ENCODE peak calls at places on chromosomes 13 and 19, in six cellular contexts. Q is tibial nerve, P is HL-60, B is stomach, V is suprapubic skin, X is mammary epithelial cell. K is an unnamed sample.
A peak's percentile ranks its signal among the peaks of the same experiment; 100 is the strongest.

GRCh38 chr13:74068471-74068870 is 65.7 kb downstream of the KLF12 start:
- DNase-seq in Q (no peak), P (no peak), B (no peak), V (no peak), X (no peak), K (no peak)

GRCh38 chr19:48966541-48967345 is 1.6 kb downstream of the FTL start:
- DNase-seq in Q (no peak), P (no peak), B (no peak), V (no peak), X (no peak), K (no peak)

GRCh38 chr19:3899531-3900294 is 19.2 kb downstream of the ATCAY start:
- DNase-seq in Q (peak; percentile 5), P (no peak), B (no peak), V (no peak), X (no peak), K (no peak)

GRCh38 chr13:21517576-21517975 is 58.5 kb upstream of the ZDHHC20 start:
- DNase-seq in Q (no peak), P (no peak), B (no peak), V (no peak), X (no peak), K (no peak)

GRCh38 chr13:110634558-110634957 is 19.2 kb downstream of the NAXD start:
- DNase-seq in Q (no peak), P (no peak), B (no peak), V (peak; percentile 64), X (no peak), K (no peak)

GRCh38 chr13:108115739-108116138 is 99.6 kb downstream of the LIG4 start:
- DNase-seq in Q (no peak), P (no peak), B (no peak), V (no peak), X (no peak), K (no peak)

GRCh38 chr19:36688058-36688457 is 646 bp downstream of the ZNF567 start:
- DNase-seq in Q (no peak), P (no peak), B (no peak), V (no peak), X (no peak), K (no peak)

GRCh38 chr19:33324628-33325027 is 22.3 kb upstream of the CEBPA start:
- DNase-seq in Q (no peak), P (no peak), B (no peak), V (no peak), X (no peak), K (no peak)

GRCh38 chr13:52851153-52851962 is 2.9 kb upstream of the PCDH8 start:
- DNase-seq in Q (peak; percentile 23), P (no peak), B (peak; percentile 32), V (no peak), X (no peak), K (no peak)

GRCh38 chr19:50341091-50341564 is 12.0 kb upstream of the KCNC3 start:
- DNase-seq in Q (no peak), P (peak; percentile 79), B (no peak), V (no peak), X (no peak), K (no peak)

GRCh38 chr13:42925626-42926025 is 66.4 kb downstream of the EPSTI1 start:
- DNase-seq in Q (no peak), P (no peak), B (no peak), V (no peak), X (no peak), K (no peak)

GRCh38 chr19:1871630-1872029 is 8.3 kb upstream of the KLF16 start:
- DNase-seq in Q (no peak), P (no peak), B (no peak), V (no peak), X (no peak), K (no peak)

GRCh38 chr19:1874554-1875185 is 10.6 kb downstream of the ABHD17A start:
- DNase-seq in Q (no peak), P (peak; percentile 31), B (no peak), V (no peak), X (no peak), K (no peak)

GRCh38 chr19:1873524-1874473 is 10.4 kb upstream of the KLF16 start:
- DNase-seq in Q (no peak), P (peak; percentile 63), B (peak; percentile 77), V (no peak), X (no peak), K (no peak)

GRCh38 chr19:1871140-1871597 is 7.8 kb upstream of the KLF16 start:
- DNase-seq in Q (no peak), P (no peak), B (no peak), V (no peak), X (no peak), K (no peak)

DNA sequence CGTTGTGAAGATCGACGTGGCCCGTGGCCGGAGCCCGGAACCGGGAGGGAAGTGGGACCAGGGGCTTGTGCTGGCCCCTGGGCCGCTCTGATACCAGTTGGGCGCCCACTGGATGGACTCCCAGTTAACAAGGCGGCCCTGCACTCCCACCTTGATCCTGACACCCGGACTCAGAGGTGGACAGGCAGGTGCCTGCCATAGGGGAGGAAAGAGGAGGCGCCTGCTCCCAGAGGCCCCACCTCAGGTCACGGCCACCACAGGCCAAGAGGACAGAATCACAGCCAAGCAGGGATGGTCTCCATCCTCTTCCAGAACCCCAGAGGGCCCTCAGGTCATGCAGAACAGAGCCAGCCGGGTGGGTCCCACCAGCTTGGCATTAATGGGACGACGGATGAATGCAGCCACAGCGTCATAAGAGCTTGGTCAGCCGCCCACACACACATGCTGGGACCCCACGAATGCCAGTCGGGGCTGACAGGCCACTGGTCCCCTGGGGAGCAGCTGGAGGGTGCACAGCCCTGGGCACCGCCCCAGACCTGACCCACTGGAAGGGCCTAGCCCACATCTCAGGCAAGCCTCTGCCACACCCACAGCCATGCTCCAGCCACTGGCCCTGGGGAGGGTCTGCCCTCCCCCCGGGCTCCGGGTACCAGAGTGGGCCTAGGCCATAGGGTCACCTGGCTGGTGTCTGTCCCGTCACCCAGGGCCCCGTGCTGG is 9.6 kb upstream of the KLF16 start:
- DNase-seq in Q (no peak), P (no peak), B (no peak), V (no peak), X (no peak), K (no peak)
- H3K4me3 ChIP-seq in Q (peak overlapping the region; percentile 14), P (peak overlapping the region; percentile 90), B (peak overlapping the region; percentile 21), V (peak overlapping the region; percentile 99), X (no peak overlapping the region), K (peak overlapping the region; percentile 56)

GRCh38 chr19:42466521-42467436 is 24.0 kb upstream of the CXCL17 start:
- DNase-seq in Q (no peak), P (no peak), B (no peak), V (no peak), X (no peak), K (no peak)
- H3K27ac ChIP-seq in Q (peak overlapping the region; percentile 17), P (no peak overlapping the region), B (no peak overlapping the region), V (peak overlapping the region; percentile 11), X (no peak overlapping the region), K (no peak overlapping the region)

GRCh38 chr13:26133851-26134250 is 82.0 kb upstream of the SHISA2 start:
- DNase-seq in Q (no peak), P (no peak), B (no peak), V (no peak), X (no peak), K (no peak)

GRCh38 chr13:26133286-26133685 is 81.5 kb upstream of the SHISA2 start:
- DNase-seq in Q (no peak), P (no peak), B (no peak), V (no peak), X (no peak), K (no peak)

GRCh38 chr13:26128676-26129075 is 76.9 kb upstream of the SHISA2 start:
- DNase-seq in Q (no peak), P (no peak), B (no peak), V (no peak), X (peak; percentile 1), K (no peak)

GRCh38 chr13:26132756-26133155 is 80.9 kb upstream of the SHISA2 start:
- DNase-seq in Q (no peak), P (no peak), B (no peak), V (no peak), X (peak; percentile 3), K (no peak)
- TF ChIP-seq CTCF in Q (peak; percentile 46), P (no peak), B (no peak), V (no peak), X (peak; percentile 49), K (no peak)

DNA sequence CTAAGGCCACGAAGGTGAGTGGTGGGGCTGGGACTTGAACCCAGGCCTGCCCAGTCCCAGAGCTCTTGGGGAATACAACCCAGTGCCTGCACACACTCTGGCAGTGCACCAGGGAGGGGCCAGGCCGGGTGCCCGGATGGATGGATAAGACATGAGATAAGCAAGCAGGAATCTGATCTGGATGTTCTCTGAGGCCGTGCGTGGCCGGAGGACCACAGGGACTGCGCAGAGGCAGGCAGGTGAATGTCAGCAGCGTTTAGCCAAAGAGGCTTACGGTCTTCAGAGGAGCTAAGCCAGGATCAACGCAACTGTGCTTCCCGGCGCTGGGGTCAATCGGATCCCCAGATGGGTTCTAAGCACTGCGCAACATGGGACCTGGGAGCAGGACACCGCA is 1.5 kb downstream of the ZNF787 start:
- DNase-seq in Q (no peak), P (no peak), B (peak; percentile 61), V (no peak), X (peak; percentile 32), K (no peak)
- H3K4me3 ChIP-seq in Q (peak overlapping the region; percentile 74), P (peak overlapping the region; percentile 70), B (peak overlapping the region; percentile 82), V (peak overlapping the region; percentile 79), X (peak overlapping the region; percentile 83), K (peak overlapping the region; percentile 92)

GRCh38 chr19:41545547-41545946 is 30.4 kb upstream of the CEACAM21 start:
- DNase-seq in Q (no peak), P (no peak), B (no peak), V (no peak), X (no peak), K (no peak)

GRCh38 chr19:41547569-41547968 is 28.4 kb upstream of the CEACAM21 start:
- DNase-seq in Q (no peak), P (no peak), B (no peak), V (no peak), X (no peak), K (no peak)

GRCh38 chr19:41548954-41549688 is 26.8 kb upstream of the CEACAM21 start:
- DNase-seq in Q (no peak), P (peak; percentile 69), B (peak; percentile 43), V (no peak), X (no peak), K (no peak)

GRCh38 chr19:41548047-41548446 is 27.9 kb upstream of the CEACAM21 start:
- DNase-seq in Q (no peak), P (no peak), B (no peak), V (no peak), X (no peak), K (no peak)

DNA sequence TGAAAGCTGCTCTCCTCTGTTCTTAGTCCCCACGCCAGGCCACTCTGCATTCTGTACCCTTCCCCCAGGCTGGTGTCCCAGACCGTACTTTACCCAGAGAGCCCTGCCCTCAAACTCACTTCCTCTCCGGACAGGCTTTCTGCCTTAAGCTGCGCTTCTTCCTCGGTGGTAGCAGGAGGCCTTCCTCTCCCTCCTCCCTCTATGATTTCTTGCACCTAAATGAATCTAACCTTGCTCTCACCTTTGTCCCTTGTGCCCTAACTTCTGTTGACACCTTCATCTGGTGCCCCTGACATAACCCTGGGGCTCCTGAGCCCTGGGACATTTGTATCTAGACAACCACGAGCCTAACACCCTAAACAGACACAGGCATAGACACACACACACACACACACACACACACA is 29.6 kb upstream of the CEACAM21 start:
- DNase-seq in Q (no peak), P (peak; percentile 58), B (no peak), V (no peak), X (no peak), K (no peak)
- H3K27ac ChIP-seq in Q (peak overlapping the region; percentile 38), P (peak overlapping the region; percentile 84), B (peak overlapping the region; percentile 6), V (no peak overlapping the region), X (no peak overlapping the region), K (peak overlapping the region; percentile 73)

GRCh38 chr19:32138416-32138815 is 207.0 kb upstream of the ZNF507 start:
- DNase-seq in Q (no peak), P (no peak), B (no peak), V (no peak), X (no peak), K (no peak)
- TF ChIP-seq CTCF in Q (no peak), P (peak; percentile 7), B (no peak), V (no peak), X (no peak), K (no peak)

GRCh38 chr13:98961204-98962105 is 16.4 kb downstream of the DOCK9 start:
- DNase-seq in Q (no peak), P (no peak), B (no peak), V (no peak), X (peak; percentile 41), K (no peak)
- H3K4me3 ChIP-seq in Q (no peak overlapping the region), P (no peak overlapping the region), B (no peak overlapping the region), V (no peak overlapping the region), X (no peak overlapping the region), K (no peak overlapping the region)